ENCODE peak calls at places on chromosomes 2 and 18, in four cellular contexts. L is prostate gland, R is fibroblast of lung, F is hepatocyte. Y is an unnamed sample. For H3K36me3, the result is how much of the 10 kb centered on the place peaks cover.

GRCh38 chr2:119464977-119465376 is 33.3 kb downstream of the TMEM37 start:
- DNase-seq in L (no peak), R (no peak), F (no peak), Y (peak)

GRCh38 chr2:10452956-10453885 is 5.1 kb upstream of the ODC1 start:
- DNase-seq in L (no peak), R (no peak), F (no peak), Y (no peak)

GRCh38 chr18:49321800-49322461 is 138.5 kb downstream of the DYM start:
- DNase-seq in L (no peak), R (peak), F (no peak), Y (no peak)

GRCh38 chr18:63322246-63322645 is 2.7 kb upstream of the BCL2 start:
- DNase-seq in L (no peak), R (no peak), F (no peak), Y (no peak)

GRCh38 chr2:84297155-84297554 is 161.9 kb downstream of the SUCLG1 start:
- DNase-seq in L (no peak), R (no peak), F (peak), Y (no peak)

GRCh38 chr2:29786361-29786760 is 135.0 kb downstream of the ALK start:
- DNase-seq in L (no peak), R (no peak), F (peak), Y (no peak)

GRCh38 chr18:48990497-48991298 is 39.9 kb upstream of the SMAD7 start:
- DNase-seq in L (no peak), R (peak), F (peak), Y (peak)

GRCh38 chr2:189709761-189710160 is 35.3 kb downstream of the ANKAR start:
- DNase-seq in L (no peak), R (no peak), F (peak), Y (no peak)

GRCh38 chr18:59736061-59736460 is 38.8 kb upstream of the CCBE1 start:
- DNase-seq in L (no peak), R (no peak), F (no peak), Y (no peak)

GRCh38 chr2:219634951-219635751 is 7.7 kb downstream of the SLC4A3 start:
- DNase-seq in L (no peak), R (no peak), F (no peak), Y (no peak)

GRCh38 chr2:80476535-80477117 is 172.1 kb upstream of the LRRTM1 start:
- DNase-seq in L (no peak), R (peak), F (no peak), Y (no peak)

GRCh38 chr2:156340818-156341481 is 8.4 kb upstream of the NR4A2 start:
- DNase-seq in L (no peak), R (peak), F (no peak), Y (no peak)

GRCh38 chr18:8788503-8789429 is 83.4 kb downstream of the MTCL1 start:
- DNase-seq in L (no peak), R (peak), F (no peak), Y (no peak)

GRCh38 chr18:74294526-74294925 is 2.8 kb upstream of the CYB5A start:
- DNase-seq in L (no peak), R (no peak), F (no peak), Y (no peak)

GRCh38 chr2:58891828-58892366 is 650.8 kb upstream of the FANCL start:
- DNase-seq in L (no peak), R (no peak), F (no peak), Y (no peak)

GRCh38 chr2:150376627-150377335 is 110.7 kb downstream of the RND3 start:
- DNase-seq in L (no peak), R (peak), F (peak), Y (no peak)

GRCh38 chr2:235634435-235635152 is 140.8 kb downstream of the AGAP1 start:
- DNase-seq in L (no peak), R (no peak), F (no peak), Y (no peak)

GRCh38 chr2:40827371-40827770 is 375.5 kb upstream of the SLC8A1 start:
- DNase-seq in L (no peak), R (peak), F (no peak), Y (no peak)

GRCh38 chr2:53751728-53752127 is 15.9 kb upstream of the CHAC2 start:
- DNase-seq in L (no peak), R (peak), F (no peak), Y (no peak)

GRCh38 chr2:62824378-62824777 is 118.9 kb downstream of the EHBP1 start:
- DNase-seq in L (no peak), R (no peak), F (no peak), Y (no peak)

DNA sequence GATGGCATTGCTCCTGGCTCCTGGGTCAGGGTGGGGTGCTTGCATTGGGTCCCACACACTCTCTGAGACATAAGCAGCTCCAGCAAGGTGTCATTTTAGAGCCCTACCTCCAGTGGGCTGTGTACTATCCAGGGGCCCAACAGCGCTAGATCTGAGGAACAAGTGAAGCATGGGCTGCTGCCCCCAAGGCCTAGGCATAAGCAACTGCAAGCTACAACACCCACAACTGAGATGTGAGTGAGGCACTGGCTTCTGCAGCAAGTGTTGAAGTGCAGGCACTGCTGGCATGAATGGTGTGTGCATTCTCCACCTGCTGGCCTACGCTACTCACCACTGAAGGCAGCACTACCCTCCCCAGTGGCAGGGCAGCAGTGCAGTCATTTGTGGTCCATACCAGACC is 81.0 kb upstream of the STK39 start:
- DNase-seq in L (no peak), R (no peak), F (no peak), Y (no peak)
- H3K36me3 ChIP-seq in L (under half), R (under half), F (under half), Y (under half)

GRCh38 chr2:68436270-68436669 is 30.8 kb downstream of the FBXO48 start:
- DNase-seq in L (no peak), R (no peak), F (no peak), Y (no peak)
- H3K36me3 ChIP-seq in L (under half), R (under half), F (under half), Y (under half)

DNA sequence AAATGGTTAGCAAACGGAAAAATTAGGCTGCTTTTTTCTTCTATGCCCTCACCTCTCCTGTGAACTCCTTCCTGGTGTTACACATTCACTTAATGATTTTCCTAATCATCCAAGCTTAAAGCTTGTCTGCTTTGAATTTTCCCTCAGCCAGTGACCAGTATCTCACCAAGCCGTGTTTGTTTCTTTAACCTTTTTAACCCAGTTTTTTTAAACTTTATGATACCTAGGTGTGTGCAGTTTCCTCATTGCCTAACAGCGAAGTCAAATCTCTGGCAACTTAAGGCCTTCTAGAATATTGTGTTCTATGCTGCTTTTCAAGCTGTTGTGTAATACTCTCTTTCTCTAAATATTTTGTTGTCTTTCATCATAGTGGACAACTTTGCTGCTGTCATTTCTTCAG is 113.0 kb downstream of the PIK3C3 start:
- DNase-seq in L (no peak), R (no peak), F (no peak), Y (no peak)
- H3K36me3 ChIP-seq in L (under half), R (under half), F (under half), Y (under half)

GRCh38 chr2:27206346-27206745 is 5.5 kb upstream of the ATRAID start:
- DNase-seq in L (no peak), R (no peak), F (no peak), Y (no peak)

GRCh38 chr2:27202829-27203228 is 9.0 kb upstream of the ATRAID start:
- DNase-seq in L (no peak), R (no peak), F (no peak), Y (no peak)

GRCh38 chr2:27205206-27205605 is 6.6 kb upstream of the ATRAID start:
- DNase-seq in L (no peak), R (no peak), F (no peak), Y (no peak)

GRCh38 chr2:27203741-27204140 is 8.1 kb upstream of the ATRAID start:
- DNase-seq in L (no peak), R (no peak), F (no peak), Y (no peak)

DNA sequence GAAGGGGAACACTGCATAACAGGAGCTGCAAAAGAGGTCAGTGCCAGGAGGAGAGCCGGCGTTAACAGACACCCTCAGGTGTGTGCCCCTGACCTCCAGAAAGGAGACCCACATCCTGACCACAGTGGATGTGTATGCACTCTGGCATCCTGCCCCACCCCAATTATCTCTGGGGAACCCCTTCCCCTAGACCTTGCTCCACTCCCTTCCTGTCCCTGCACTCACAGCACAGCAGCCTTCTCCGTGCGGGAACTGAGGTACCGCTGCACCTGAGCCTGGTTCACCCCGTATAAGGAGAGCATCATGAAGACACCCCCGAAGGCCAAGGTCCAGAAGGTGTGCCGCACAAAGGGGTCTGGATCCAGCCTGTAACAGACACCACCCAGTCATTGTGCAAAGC is 7.3 kb upstream of the ATRAID start:
- DNase-seq in L (no peak), R (no peak), F (no peak), Y (no peak)
- H3K36me3 ChIP-seq in L (under half), R (under half), F (under half), Y (half or more)

GRCh38 chr18:35247412-35248249 is 6.8 kb downstream of the ZNF397 start:
- DNase-seq in L (no peak), R (no peak), F (no peak), Y (no peak)
- H3K36me3 ChIP-seq in L (under half), R (under half), F (under half), Y (half or more)

GRCh38 chr2:9440058-9440727 is 16.7 kb downstream of the CPSF3 start:
- DNase-seq in L (no peak), R (peak), F (no peak), Y (no peak)

GRCh38 chr2:9439536-9439935 is 16.1 kb downstream of the CPSF3 start:
- DNase-seq in L (no peak), R (no peak), F (no peak), Y (no peak)

GRCh38 chr2:9441556-9441955 is 18.1 kb downstream of the CPSF3 start:
- DNase-seq in L (no peak), R (no peak), F (no peak), Y (no peak)

DNA sequence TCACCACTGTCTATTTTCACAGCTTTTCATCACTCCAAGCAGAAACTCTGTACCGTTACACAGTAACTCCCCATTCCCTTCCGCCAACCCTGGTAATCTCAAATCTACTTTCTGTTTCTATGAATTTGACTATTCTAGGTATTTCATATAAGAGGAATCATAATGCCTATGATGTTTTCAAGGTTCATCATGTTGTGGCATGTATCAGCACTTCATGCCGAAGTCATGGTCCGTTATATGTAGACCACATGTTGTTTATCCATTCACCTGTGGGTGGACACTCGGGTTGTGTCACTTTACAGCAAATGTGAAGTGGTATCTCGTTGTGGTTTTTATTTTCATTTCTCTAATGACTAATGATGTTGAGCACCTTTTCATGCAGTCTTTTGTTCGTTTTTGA is 21.6 kb downstream of the CPSF3 start:
- DNase-seq in L (no peak), R (no peak), F (no peak), Y (no peak)
- H3K36me3 ChIP-seq in L (under half), R (under half), F (under half), Y (under half)

Y was measured in right atrium auricular region.